ENCODE peak calls at places on chromosome 18, in six cellular contexts. One of them, this sample, is unnamed.

GRCh38 chr18:45806226-45806625 is 19.2 kb upstream of the SIGLEC15 start:
- DNase-seq in body of pancreas: no peak
- DNase-seq in EH: peak
- DNase-seq in ACHN: no peak
- DNase-seq in DMS153: no peak
- DNase-seq in Karpas-422: no peak
- DNase-seq in this sample: peak

GRCh38 chr18:27839141-27839540 is 337.8 kb downstream of the CDH2 start:
- DNase-seq in body of pancreas: no peak
- DNase-seq in EH: peak
- DNase-seq in ACHN: peak
- DNase-seq in DMS153: no peak
- DNase-seq in Karpas-422: no peak
- DNase-seq in this sample: peak

GRCh38 chr18:48833701-48834394 is 116.9 kb downstream of the SMAD7 start:
- DNase-seq in body of pancreas: no peak
- DNase-seq in EH: no peak
- DNase-seq in ACHN: peak
- DNase-seq in DMS153: no peak
- DNase-seq in Karpas-422: peak
- DNase-seq in this sample: no peak

GRCh38 chr18:48904086-48904485 is 46.7 kb downstream of the SMAD7 start:
- DNase-seq in body of pancreas: no peak
- DNase-seq in EH: peak
- DNase-seq in ACHN: no peak
- DNase-seq in DMS153: no peak
- DNase-seq in Karpas-422: no peak
- DNase-seq in this sample: no peak

GRCh38 chr18:28905509-28905908 is 728.6 kb upstream of the CDH2 start:
- DNase-seq in body of pancreas: no peak
- DNase-seq in EH: peak
- DNase-seq in ACHN: peak
- DNase-seq in DMS153: no peak
- DNase-seq in Karpas-422: no peak
- DNase-seq in this sample: peak

GRCh38 chr18:76621782-76622495 is 126.9 kb upstream of the ZNF516 start:
- DNase-seq in body of pancreas: peak
- DNase-seq in EH: peak
- DNase-seq in ACHN: no peak
- DNase-seq in DMS153: peak
- DNase-seq in Karpas-422: no peak
- DNase-seq in this sample: peak

GRCh38 chr18:76568726-76569125 is 73.7 kb upstream of the ZNF516 start:
- DNase-seq in body of pancreas: no peak
- DNase-seq in EH: no peak
- DNase-seq in ACHN: no peak
- DNase-seq in DMS153: no peak
- DNase-seq in Karpas-422: no peak
- DNase-seq in this sample: no peak

GRCh38 chr18:58611471-58612131 is 17.3 kb downstream of the ALPK2 start:
- DNase-seq in body of pancreas: no peak
- DNase-seq in EH: peak
- DNase-seq in ACHN: peak
- DNase-seq in DMS153: no peak
- DNase-seq in Karpas-422: no peak
- DNase-seq in this sample: no peak

GRCh38 chr18:57107141-57107832 is 39.6 kb upstream of the BOD1L2 start:
- DNase-seq in body of pancreas: no peak
- DNase-seq in EH: peak
- DNase-seq in ACHN: peak
- DNase-seq in DMS153: no peak
- DNase-seq in Karpas-422: peak
- DNase-seq in this sample: peak

GRCh38 chr18:3262234-3263171 is 570 bp downstream of the MYL12B start:
- DNase-seq in body of pancreas: no peak
- DNase-seq in EH: peak
- DNase-seq in ACHN: peak
- DNase-seq in DMS153: no peak
- DNase-seq in Karpas-422: peak
- DNase-seq in this sample: peak

GRCh38 chr18:39990540-39990939 is 1964.5 kb upstream of the PIK3C3 start:
- DNase-seq in body of pancreas: no peak
- DNase-seq in EH: no peak
- DNase-seq in ACHN: no peak
- DNase-seq in DMS153: no peak
- DNase-seq in Karpas-422: no peak
- DNase-seq in this sample: no peak

GRCh38 chr18:68734311-68734710 is 19.4 kb upstream of the TMX3 start:
- DNase-seq in body of pancreas: no peak
- DNase-seq in EH: peak
- DNase-seq in ACHN: no peak
- DNase-seq in DMS153: no peak
- DNase-seq in Karpas-422: no peak
- DNase-seq in this sample: no peak

GRCh38 chr18:28112056-28112470 is 64.9 kb downstream of the CDH2 start:
- DNase-seq in body of pancreas: no peak
- DNase-seq in EH: peak
- DNase-seq in ACHN: peak
- DNase-seq in DMS153: no peak
- DNase-seq in Karpas-422: no peak
- DNase-seq in this sample: peak

GRCh38 chr18:2874765-2875164 is 28.0 kb downstream of the EMILIN2 start:
- DNase-seq in body of pancreas: no peak
- DNase-seq in EH: no peak
- DNase-seq in ACHN: no peak
- DNase-seq in DMS153: no peak
- DNase-seq in Karpas-422: no peak
- DNase-seq in this sample: no peak

GRCh38 chr18:46237891-46238290 is 133.7 kb downstream of the HAUS1 start:
- DNase-seq in body of pancreas: no peak
- DNase-seq in EH: no peak
- DNase-seq in ACHN: no peak
- DNase-seq in DMS153: no peak
- DNase-seq in Karpas-422: no peak
- DNase-seq in this sample: no peak

GRCh38 chr18:75638597-75639467 is 211.3 kb upstream of the SMIM21 start:
- DNase-seq in body of pancreas: no peak
- DNase-seq in EH: peak
- DNase-seq in ACHN: no peak
- DNase-seq in DMS153: no peak
- DNase-seq in Karpas-422: no peak
- DNase-seq in this sample: no peak

GRCh38 chr18:75029456-75029855 is 179.5 kb downstream of the PTGR3 start:
- DNase-seq in body of pancreas: no peak
- DNase-seq in EH: no peak
- DNase-seq in ACHN: no peak
- DNase-seq in DMS153: no peak
- DNase-seq in Karpas-422: no peak
- DNase-seq in this sample: no peak

GRCh38 chr18:35661483-35662146 is 80.1 kb downstream of the GALNT1 start:
- DNase-seq in body of pancreas: no peak
- DNase-seq in EH: no peak
- DNase-seq in ACHN: no peak
- DNase-seq in DMS153: peak
- DNase-seq in Karpas-422: peak
- DNase-seq in this sample: peak

GRCh38 chr18:23354625-23355024 is 98.5 kb upstream of the RIOK3 start:
- DNase-seq in body of pancreas: no peak
- DNase-seq in EH: peak
- DNase-seq in ACHN: peak
- DNase-seq in DMS153: no peak
- DNase-seq in Karpas-422: no peak
- DNase-seq in this sample: peak

GRCh38 chr18:8212893-8213805 is 396.1 kb upstream of the RAB12 start:
- DNase-seq in body of pancreas: no peak
- DNase-seq in EH: peak
- DNase-seq in ACHN: no peak
- DNase-seq in DMS153: no peak
- DNase-seq in Karpas-422: no peak
- DNase-seq in this sample: no peak